ENCODE peak calls at places on chromosomes 3 and 15, in six cellular contexts. A, Y, G, F, X and T are unnamed samples.

GRCh38 chr3:45644063-45644462 is 45.1 kb upstream of the SACM1L start:
- DNase-seq in A (no peak), Y (no peak), X (no peak), G (peak; percentile 27), F (no peak), T (no peak)

GRCh38 chr15:29072444-29072843 is 186.7 kb downstream of the APBA2 start:
- DNase-seq in G (no peak), X (peak; percentile 32), Y (no peak), F (no peak), A (no peak), T (no peak)

GRCh38 chr15:96549136-96549535 is 218.6 kb downstream of the NR2F2 start:
- DNase-seq in G (no peak), A (no peak), X (no peak), F (no peak), Y (no peak), T (no peak)

GRCh38 chr15:69608661-69609060 is 156.0 kb downstream of the RPLP1 start:
- DNase-seq in Y (no peak), A (no peak), X (no peak), G (no peak), F (no peak), T (no peak)

GRCh38 chr15:68205949-68206539 is 912 bp upstream of the CALML4 start:
- DNase-seq in Y (no peak), X (peak; percentile 85), F (peak; percentile 92), G (no peak), A (no peak), T (peak; percentile 83)

GRCh38 chr3:100463002-100463401 is 29.4 kb upstream of the TMEM45A start:
- DNase-seq in Y (peak; percentile 42), X (no peak), G (peak; percentile 54), F (no peak), A (no peak), T (no peak)

GRCh38 chr3:129554356-129555120 is 11.6 kb downstream of the H1-8 start:
- DNase-seq in A (no peak), X (no peak), F (no peak), Y (no peak), G (no peak), T (no peak)

GRCh38 chr3:157104521-157104920 is 55.4 kb downstream of the CCNL1 start:
- DNase-seq in G (no peak), Y (no peak), F (no peak), A (no peak), X (peak; percentile 79), T (no peak)

GRCh38 chr3:48086736-48087470 is 70.7 kb upstream of the MAP4 start:
- DNase-seq in F (no peak), G (peak; percentile 38), A (no peak), Y (no peak), X (no peak), T (no peak)

GRCh38 chr15:69081310-69082004 is 67.0 kb downstream of the NOX5 start:
- DNase-seq in G (no peak), X (peak; percentile 83), Y (no peak), A (no peak), F (no peak), T (no peak)

GRCh38 chr3:163476179-163476578 is 1602.1 kb downstream of the SI start:
- DNase-seq in X (no peak), A (no peak), Y (no peak), G (no peak), F (no peak), T (no peak)

GRCh38 chr15:99446565-99447496 is 119.0 kb upstream of the MEF2A start:
- DNase-seq in G (no peak), A (no peak), Y (no peak), F (no peak), X (peak; percentile 53), T (no peak)

GRCh38 chr3:150612494-150612893 is 9.4 kb downstream of the SELENOT start:
- DNase-seq in Y (no peak), A (no peak), G (no peak), X (no peak), F (no peak), T (no peak)

GRCh38 chr3:22691407-22691806 is 511.7 kb upstream of the UBE2E2 start:
- DNase-seq in G (no peak), A (no peak), Y (no peak), X (no peak), F (no peak), T (no peak)

GRCh38 chr15:25611603-25612002 is 172.8 kb upstream of the UBE3A start:
- DNase-seq in X (no peak), G (no peak), A (no peak), F (no peak), Y (no peak), T (no peak)

GRCh38 chr15:50145451-50145872 is 26.4 kb upstream of the ATP8B4 start:
- DNase-seq in X (no peak), Y (no peak), A (no peak), G (peak; percentile 78), F (no peak), T (no peak)

GRCh38 chr3:158802399-158803023 is 657 bp downstream of the MFSD1 start:
- DNase-seq in X (no peak), Y (peak; percentile 25), A (peak; percentile 15), G (no peak), F (peak; percentile 26), T (peak; percentile 78)

GRCh38 chr3:127458698-127459097 is 131.8 kb downstream of the TPRA1 start:
- DNase-seq in G (no peak), A (no peak), F (no peak), Y (no peak), X (no peak), T (peak; percentile 54)

GRCh38 chr3:129005526-129006303 is 4.6 kb downstream of the EFCC1 start:
- DNase-seq in X (no peak), A (no peak), G (peak; percentile 34), F (peak; percentile 48), Y (no peak), T (no peak)

GRCh38 chr15:74315626-74316025 is 51.8 kb downstream of the CYP11A1 start:
- DNase-seq in F (peak; percentile 19), Y (peak; percentile 61), A (peak; percentile 59), X (no peak), G (no peak), T (peak; percentile 82)
- TF ChIP-seq POLR2A in F (no peak), Y (no peak), A (no peak), X (no peak), G (no peak), T (no peak)

DNA sequence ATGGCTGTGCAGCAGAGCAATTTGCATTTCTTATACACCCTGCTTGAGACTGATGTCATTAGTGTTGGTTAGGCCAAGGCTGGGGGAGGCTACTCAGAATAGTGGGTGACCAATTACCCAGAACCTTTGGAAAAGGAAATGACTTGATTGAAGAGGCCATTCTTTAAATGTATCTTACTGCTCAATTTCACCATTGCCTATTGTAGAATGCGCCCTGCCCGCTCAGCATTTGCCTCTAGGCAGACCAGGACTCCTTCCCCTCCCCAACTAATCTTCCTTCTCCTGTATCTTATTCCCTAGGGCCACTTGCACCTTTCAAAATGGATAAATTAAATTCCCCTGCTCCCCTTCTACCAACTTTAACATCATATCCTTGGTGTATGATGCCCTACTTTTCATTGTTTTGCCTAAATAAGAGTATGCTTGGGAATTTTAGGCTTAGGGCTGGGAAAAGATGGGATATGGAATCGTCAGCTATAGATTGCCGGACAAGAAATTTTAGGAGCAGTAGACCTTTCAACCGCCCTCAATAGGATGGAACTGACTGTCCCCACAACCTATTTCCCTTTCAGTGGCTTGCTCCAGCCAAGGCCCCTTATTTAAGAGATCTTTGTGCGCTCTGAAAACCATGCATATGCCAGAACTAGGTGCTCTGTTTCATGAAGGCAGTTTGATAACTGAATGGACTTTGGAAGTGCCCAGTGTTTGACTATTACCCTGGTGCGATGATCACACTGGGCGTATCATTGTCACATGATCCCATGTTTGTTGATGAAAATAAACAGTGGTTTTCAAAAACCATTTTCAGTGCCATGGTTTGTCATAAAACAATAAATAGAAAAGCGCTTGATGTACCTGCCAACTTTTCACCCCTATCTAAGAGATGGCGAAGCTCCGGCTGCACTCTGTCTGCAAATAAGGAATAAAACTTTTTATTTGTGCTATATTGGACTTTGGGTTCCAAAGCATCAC is 74.4 kb upstream of the TSEN2 start:
- DNase-seq in F (peak; percentile 62), Y (no peak), G (peak; percentile 88), A (no peak), X (no peak), T (no peak)
- TF ChIP-seq POLR2AphosphoS5 in F (peak; percentile 86), Y (no peak), G (peak; percentile 54), A (no peak), X (no peak), T (no peak)

GRCh38 chr15:91101356-91101920 is 1.4 kb downstream of the SV2B start:
- DNase-seq in G (no peak), F (no peak), X (no peak), Y (no peak), A (no peak), T (no peak)

GRCh38 chr15:91102546-91103330 is 2.7 kb downstream of the SV2B start:
- DNase-seq in Y (no peak), X (no peak), A (no peak), G (no peak), F (no peak), T (no peak)

GRCh38 chr15:91098451-91098850 is 1.6 kb upstream of the SV2B start:
- DNase-seq in G (no peak), F (no peak), X (no peak), Y (no peak), A (no peak), T (no peak)

GRCh38 chr15:91100561-91101355 is 701 bp downstream of the SV2B start:
- DNase-seq in G (no peak), X (no peak), Y (no peak), A (no peak), F (no peak), T (no peak)

GRCh38 chr15:91099616-91100560 is at the start of gene SV2B:
- DNase-seq in F (no peak), A (peak; percentile 52), X (no peak), Y (peak; percentile 55), G (no peak), T (peak; percentile 80)
- TF ChIP-seq POLR2A in F (no peak), A (no peak), X (no peak), Y (no peak), G (no peak), T (no peak)

GRCh38 chr3:18870642-18871041 is 277.7 kb upstream of the KCNH8 start:
- DNase-seq in Y (no peak), F (no peak), G (no peak), A (no peak), X (no peak), T (no peak)

GRCh38 chr3:18870074-18870640 is 278.2 kb upstream of the KCNH8 start:
- DNase-seq in A (no peak), Y (no peak), F (no peak), X (no peak), G (no peak), T (no peak)

GRCh38 chr3:18872466-18872865 is 275.8 kb upstream of the KCNH8 start:
- DNase-seq in G (no peak), Y (no peak), F (no peak), A (no peak), X (no peak), T (no peak)

DNA sequence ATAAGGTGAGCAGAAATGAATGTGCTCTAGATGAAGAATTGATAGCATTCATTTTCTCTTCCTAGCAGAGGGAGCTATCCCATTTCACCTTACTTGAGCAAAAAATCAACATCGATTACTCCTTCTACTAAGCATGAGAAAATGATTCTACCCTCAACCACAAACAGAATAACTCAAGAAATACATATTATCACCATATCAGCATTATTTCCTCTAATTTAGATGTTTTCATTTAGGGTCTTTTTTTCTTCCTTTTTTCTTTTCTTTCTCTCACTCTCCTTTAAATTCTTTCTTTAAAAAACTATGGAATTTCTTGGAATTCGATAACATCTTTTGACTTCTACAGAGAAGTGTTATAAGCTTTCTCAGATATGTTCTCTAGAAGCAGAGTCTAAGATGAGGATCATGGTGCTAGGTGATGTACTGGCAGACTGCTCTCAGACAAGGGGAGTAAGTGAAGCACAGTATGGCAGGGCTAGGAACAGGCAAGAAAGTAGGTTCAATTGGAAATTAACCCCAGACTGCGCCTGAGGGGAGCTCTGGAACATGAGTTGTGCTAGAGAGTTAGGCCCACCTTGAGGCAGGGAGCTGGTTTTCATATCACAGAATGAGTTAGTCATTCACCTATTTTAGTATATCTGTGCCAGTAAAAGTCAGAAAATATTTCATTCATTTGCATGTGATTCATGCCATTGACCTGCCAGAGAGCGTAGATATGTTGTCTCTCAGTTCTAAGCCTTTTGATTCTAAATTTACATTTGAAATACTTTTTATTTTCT is 279.2 kb upstream of the KCNH8 start:
- DNase-seq in G (no peak), X (no peak), Y (no peak), F (no peak), A (no peak), T (no peak)
- TF ChIP-seq POLR2AphosphoS5 in G (no peak), X (no peak), Y (no peak), F (no peak), A (no peak), T (no peak)